ENCODE peak calls at places on chromosomes 4 and X, in eight cellular contexts. Q is GM20000, Y is kidney, W is glutamatergic neuron, U is MCF 10A, A is mesothelial cell of epicardium, T is nephron progenitor cell, F is chondrocyte. R is an unnamed sample.

GRCh38 chr4:9875516-9875915 is 94.1 kb downstream of the DRD5 start:
- DNase-seq in Q (no peak), Y (no peak), F (no peak), A (no peak), T (no peak), U (no peak), W (no peak), R (no peak)

GRCh38 chrX:31223817-31224216 is 152.0 kb upstream of the FTHL17 start:
- DNase-seq in T (no peak), Y (no peak), Q (peak; percentile 5), F (no peak), W (no peak), A (no peak), U (peak; percentile 75), R (no peak)

GRCh38 chr4:88937081-88937480 is 119.9 kb downstream of the FAM13A start:
- DNase-seq in F (no peak), W (no peak), T (no peak), U (no peak), A (no peak), Y (no peak), Q (no peak), R (no peak)

GRCh38 chrX:71637253-71637618 is 18.9 kb upstream of the CXCR3 start:
- DNase-seq in U (peak; percentile 16), F (no peak), Q (no peak), W (no peak), Y (no peak), A (no peak), T (no peak), R (no peak)

GRCh38 chrX:118872102-118872566 is 48.5 kb downstream of the ZCCHC12 start:
- DNase-seq in W (no peak), T (no peak), Q (no peak), F (no peak), U (peak; percentile 11), A (no peak), Y (no peak), R (no peak)

GRCh38 chr4:130395871-130396270 is 1299.9 kb downstream of the C4orf33 start:
- DNase-seq in F (no peak), Q (no peak), U (peak; percentile 58), A (no peak), W (no peak), T (no peak), Y (no peak), R (no peak)

GRCh38 chr4:121375262-121375661 is 5.6 kb downstream of the QRFPR start:
- DNase-seq in U (peak; percentile 87), W (no peak), T (no peak), A (no peak), Q (no peak), Y (no peak), F (no peak), R (no peak)

GRCh38 chr4:154045086-154045485 is 256.2 kb upstream of the SFRP2 start:
- DNase-seq in F (no peak), Q (no peak), W (no peak), U (no peak), A (no peak), T (no peak), Y (no peak), R (no peak)

GRCh38 chr4:80071643-80072606 is 1.1 kb downstream of the ANTXR2 start:
- DNase-seq in F (peak; percentile 77), W (peak; percentile 67), Y (peak; percentile 82), Q (peak; percentile 41), U (peak; percentile 49), A (no peak), T (peak; percentile 63), R (peak; percentile 37)

GRCh38 chr4:106238819-106239420 is 77.1 kb downstream of the TBCK start:
- DNase-seq in T (peak; percentile 24), W (no peak), Q (peak; percentile 16), Y (no peak), U (peak; percentile 56), F (no peak), A (no peak), R (no peak)

GRCh38 chrX:85051627-85052026 is 48.0 kb downstream of the APOOL start:
- DNase-seq in A (no peak), T (no peak), F (no peak), U (no peak), Y (no peak), W (no peak), Q (no peak), R (no peak)

GRCh38 chr4:13202731-13203519 is 281.2 kb downstream of the RAB28 start:
- DNase-seq in A (no peak), Y (no peak), U (peak; percentile 14), Q (no peak), W (no peak), T (no peak), F (no peak), R (no peak)

GRCh38 chr4:167210166-167210565 is 24.1 kb downstream of the SPOCK3 start:
- DNase-seq in Q (no peak), T (no peak), W (no peak), Y (no peak), U (no peak), A (no peak), F (no peak), R (no peak)

GRCh38 chr4:3786196-3786869 is 20.1 kb downstream of the ADRA2C start:
- DNase-seq in U (peak; percentile 26), W (no peak), T (no peak), F (no peak), Y (peak; percentile 53), Q (no peak), A (no peak), R (no peak)

GRCh38 chrX:154059729-154060245 is 37.7 kb downstream of the MECP2 start:
- DNase-seq in A (no peak), W (no peak), U (no peak), T (no peak), F (no peak), Y (no peak), Q (no peak), R (no peak)

GRCh38 chrX:119726900-119727555 is 31.4 kb upstream of the SOWAHD start:
- DNase-seq in T (no peak), Q (no peak), U (no peak), F (no peak), W (no peak), A (no peak), Y (no peak), R (no peak)

GRCh38 chr4:69323284-69323683 is 43.0 kb downstream of the UGT2B28 start:
- DNase-seq in U (no peak), Y (no peak), T (no peak), A (no peak), F (no peak), Q (no peak), W (no peak), R (no peak)

GRCh38 chrX:152656087-152656486 is 18.4 kb downstream of the GABRQ start:
- DNase-seq in W (no peak), U (no peak), Y (no peak), A (no peak), F (no peak), T (no peak), Q (no peak), R (no peak)

GRCh38 chr4:134747108-134747805 is 545.7 kb upstream of the PABPC4L start:
- DNase-seq in Q (no peak), U (no peak), Y (no peak), W (no peak), A (no peak), F (no peak), T (no peak), R (no peak)

GRCh38 chrX:140190441-140191108 is 225.3 kb upstream of the CXorf66 start:
- DNase-seq in Q (no peak), F (no peak), U (peak; percentile 47), T (no peak), A (no peak), W (no peak), Y (no peak), R (no peak)

GRCh38 chr4:8697826-8698225 is 105.3 kb downstream of the CPZ start:
- DNase-seq in Q (no peak), A (no peak), F (no peak), Y (no peak), W (no peak), U (no peak), T (no peak), R (no peak)

GRCh38 chr4:159256037-159256436 is 153.2 kb downstream of the RAPGEF2 start:
- DNase-seq in U (no peak), T (no peak), F (no peak), A (no peak), Y (no peak), Q (no peak), W (no peak), R (no peak)
- TF ChIP-seq CTCF in U (no peak), T (no peak), F (no peak), A (no peak), Y (no peak), Q (no peak), W (no peak), R (no peak)

GRCh38 chrX:107429090-107429489 is 20.4 kb upstream of the FRMPD3 start:
- DNase-seq in Y (no peak), T (peak; percentile 35), W (no peak), U (peak; percentile 62), F (no peak), Q (no peak), A (no peak), R (no peak)
- TF ChIP-seq CTCF in Y (peak; percentile 13), T (peak; percentile 33), W (peak; percentile 18), U (peak; percentile 37), F (peak; percentile 56), Q (peak; percentile 9), A (no peak), R (peak; percentile 32)

DNA sequence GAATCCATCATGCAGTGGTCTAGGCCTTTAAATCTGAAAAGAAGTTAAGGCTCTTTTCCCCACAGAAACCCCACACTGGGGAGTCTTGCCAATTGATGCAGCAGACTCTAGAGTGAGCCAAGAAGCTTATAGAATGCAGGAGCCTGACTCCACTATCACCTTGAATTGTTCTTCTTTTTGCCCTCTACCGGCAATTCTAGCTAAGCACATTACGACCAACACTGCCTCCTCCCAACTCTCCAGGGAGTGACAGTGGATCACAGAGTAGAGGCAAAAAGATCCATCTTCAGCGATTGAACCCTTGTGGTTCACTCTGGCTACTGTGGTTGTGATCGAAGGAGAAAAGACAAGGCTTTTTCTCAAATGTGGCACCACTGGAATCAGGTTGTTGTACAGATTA is 331.5 kb downstream of the NKX6-1 start:
- DNase-seq in Y (no peak), A (no peak), F (no peak), W (peak; percentile 28), Q (no peak), T (peak; percentile 7), U (no peak), R (no peak)
- TF ChIP-seq CTCF in Y (peak; percentile 7), A (no peak), F (no peak), W (peak; percentile 30), Q (no peak), T (peak; percentile 37), U (no peak), R (no peak)

DNA sequence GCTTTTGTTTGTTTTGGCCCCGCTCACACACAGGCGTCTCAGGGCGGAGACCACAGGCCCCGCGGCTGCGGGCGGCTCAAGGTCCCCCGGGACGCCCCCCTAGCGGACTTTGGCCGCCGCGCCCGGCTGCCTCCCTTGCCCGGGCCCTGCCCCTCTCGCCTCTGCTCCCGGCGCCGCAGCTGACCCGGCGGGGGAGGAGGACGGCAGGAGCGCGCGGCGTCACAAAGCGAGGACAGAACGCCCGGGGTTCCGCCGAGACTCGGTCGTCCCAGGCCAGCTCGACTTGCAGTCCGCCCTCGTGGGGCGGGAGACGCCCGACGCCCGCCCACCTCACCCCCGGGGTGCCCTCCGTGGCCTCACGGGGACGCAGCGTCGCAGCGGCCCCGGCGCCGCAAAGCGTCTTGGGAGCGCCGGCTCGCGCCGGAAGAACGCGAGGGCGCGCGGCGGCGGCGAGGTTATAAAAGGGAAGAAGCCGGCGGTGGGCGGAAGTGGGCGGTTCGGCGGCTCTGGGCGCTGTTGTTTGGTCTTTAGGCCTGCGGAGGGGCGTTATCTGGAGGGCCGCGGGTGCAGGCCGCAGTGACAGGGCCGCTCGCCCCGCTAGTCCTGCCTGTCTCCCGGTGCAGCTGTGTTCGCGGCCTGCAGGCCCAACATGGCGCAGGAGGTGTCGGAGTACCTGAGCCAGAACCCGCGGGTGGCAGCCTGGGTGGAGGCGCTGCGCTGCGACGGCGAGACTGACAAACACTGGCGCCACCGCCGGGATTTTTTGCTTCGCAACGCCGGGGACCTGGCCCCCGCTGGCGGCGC is at the start of gene CDKN2AIP:
- DNase-seq in T (peak; percentile 91), A (peak; percentile 78), F (peak; percentile 95), U (peak; percentile 94), Q (peak; percentile 96), Y (peak; percentile 98), W (peak; percentile 94), R (peak; percentile 93)
- TF ChIP-seq CTCF in T (no peak), A (peak; percentile 12), F (peak; percentile 36), U (no peak), Q (no peak), Y (peak; percentile 1), W (peak; percentile 44), R (no peak)